ENCODE peak calls at places on chromosomes 7 and 10, in four cellular contexts. O, A, U and Z are unnamed samples.

GRCh38 chr10:16891375-16892313 is 74.4 kb upstream of the RSU1 start:
- DNase-seq in O (peak; percentile 79), A (peak; percentile 56), U (peak; percentile 77), Z (no peak)

GRCh38 chr7:64890761-64891666 is 12.1 kb upstream of the ZNF273 start:
- DNase-seq in O (no peak), A (no peak), U (no peak), Z (no peak)

GRCh38 chr10:136465-136762 is 1.2 kb downstream of the ZMYND11 start:
- DNase-seq in O (no peak), A (no peak), U (no peak), Z (no peak)

GRCh38 chr7:101269664-101270063 is 24.8 kb upstream of the FIS1 start:
- DNase-seq in O (no peak), A (no peak), U (no peak), Z (no peak)

GRCh38 chr7:1113548-1113885 is 25.6 kb downstream of the GPER1 start:
- DNase-seq in O (no peak), A (no peak), U (no peak), Z (no peak)

GRCh38 chr7:7996568-7996967 is 28.0 kb downstream of the GLCCI1 start:
- DNase-seq in O (peak; percentile 10), A (no peak), U (no peak), Z (no peak)

GRCh38 chr10:7829289-7829834 is 11.1 kb downstream of the TAF3 start:
- DNase-seq in O (no peak), A (no peak), U (no peak), Z (no peak)

GRCh38 chr7:67805921-67806471 is 809.4 kb downstream of the TYW1 start:
- DNase-seq in O (no peak), A (no peak), U (no peak), Z (no peak)

GRCh38 chr7:139737221-139738100 is 40.3 kb downstream of the HIPK2 start:
- DNase-seq in O (no peak), A (no peak), U (no peak), Z (no peak)

GRCh38 chr10:102868976-102869289 is 337 bp upstream of the AS3MT start:
- DNase-seq in O (no peak), A (no peak), U (no peak), Z (no peak)
- H3K4me3 ChIP-seq in O (peak overlapping the region; percentile 48), A (peak overlapping the region; percentile 52), U (peak overlapping the region; percentile 52), Z (peak overlapping the region; percentile 78)

DNA sequence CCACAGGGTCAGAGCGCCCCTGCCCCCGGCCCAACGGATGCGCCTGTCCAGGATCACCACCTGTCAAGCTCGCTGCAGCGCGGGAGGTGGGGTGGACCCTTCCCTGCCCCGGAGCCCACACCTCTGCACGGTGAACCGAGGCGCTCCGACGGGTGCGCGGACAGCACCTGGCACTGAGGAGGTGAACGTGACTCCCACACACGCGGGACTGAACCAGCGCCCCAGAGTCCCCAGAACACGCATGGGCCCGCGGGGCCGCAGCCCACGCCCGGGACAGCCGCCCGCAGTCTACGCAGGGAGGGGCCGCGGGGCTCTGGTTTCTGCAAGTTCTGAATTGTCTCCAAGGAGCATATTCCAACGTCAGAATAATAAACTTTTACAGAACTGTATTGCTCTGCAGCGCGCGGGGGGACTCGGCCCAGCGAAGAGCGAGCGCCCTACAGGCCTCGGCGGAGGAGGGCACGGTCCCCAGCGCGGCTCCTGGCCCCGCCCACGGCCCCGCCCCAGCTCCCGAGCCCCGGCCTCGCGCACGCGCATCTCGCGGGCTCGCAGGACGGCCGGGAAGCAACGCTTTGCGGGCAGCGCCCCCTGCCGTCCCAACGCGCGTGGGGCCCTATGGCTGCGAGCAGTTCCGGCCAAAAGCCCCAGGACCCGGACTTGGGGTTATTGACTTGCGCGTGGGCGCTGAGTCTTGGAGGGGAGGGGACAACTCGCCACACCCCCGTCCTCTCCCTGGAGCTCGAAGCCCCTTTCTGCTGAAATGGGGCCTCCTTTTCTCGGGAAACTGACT is 29.7 kb downstream of the OAT start:
- DNase-seq in O (peak; percentile 78), A (peak; percentile 73), U (peak; percentile 89), Z (no peak)
- H3K4me3 ChIP-seq in O (peak overlapping the region; percentile 36), A (peak overlapping the region; percentile 45), U (peak overlapping the region; percentile 41), Z (peak overlapping the region; percentile 40)

GRCh38 chr10:61899045-61899444 is 2.5 kb upstream of the ARID5B start:
- DNase-seq in O (peak; percentile 61), A (no peak), U (peak; percentile 89), Z (peak; percentile 93)
- H3K4me3 ChIP-seq in O (no peak overlapping the region), A (no peak overlapping the region), U (peak overlapping the region; percentile 68), Z (peak overlapping the region; percentile 92)

DNA sequence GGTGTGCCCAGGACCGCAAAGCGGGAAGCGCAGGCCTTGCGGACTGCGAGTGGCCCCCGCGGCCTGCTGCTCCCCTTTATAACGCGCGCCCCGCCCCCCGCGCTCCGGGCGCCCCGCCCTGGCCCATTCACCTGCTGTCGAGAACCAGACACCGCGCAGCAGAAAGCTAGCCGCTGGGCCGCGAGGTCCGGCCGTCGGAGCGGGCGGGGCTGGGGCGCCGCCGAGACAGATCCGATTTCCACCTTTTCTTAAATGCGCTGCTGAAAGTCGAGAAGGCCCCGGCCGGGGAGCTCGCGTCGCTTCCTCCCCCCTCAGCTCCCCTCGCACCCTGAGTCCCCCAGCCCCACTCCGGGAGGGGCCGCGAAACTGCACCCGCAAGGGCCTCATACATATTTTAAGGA is 170.3 kb downstream of the NRF1 start:
- DNase-seq in O (no peak), A (no peak), U (no peak), Z (no peak)
- H3K4me3 ChIP-seq in O (no peak overlapping the region), A (no peak overlapping the region), U (peak overlapping the region; percentile 63), Z (peak overlapping the region; percentile 93)

GRCh38 chr10:97573672-97574071 is 1.1 kb downstream of the ANKRD2 start:
- DNase-seq in O (no peak), A (no peak), U (no peak), Z (no peak)

GRCh38 chr10:97571622-97572021 is 957 bp upstream of the ANKRD2 start:
- DNase-seq in O (no peak), A (no peak), U (no peak), Z (no peak)

GRCh38 chr10:97573021-97573420 is 442 bp downstream of the ANKRD2 start:
- DNase-seq in O (no peak), A (no peak), U (no peak), Z (no peak)

GRCh38 chr10:97570789-97571536 is 1.6 kb upstream of the ANKRD2 start:
- DNase-seq in O (no peak), A (no peak), U (no peak), Z (no peak)

DNA sequence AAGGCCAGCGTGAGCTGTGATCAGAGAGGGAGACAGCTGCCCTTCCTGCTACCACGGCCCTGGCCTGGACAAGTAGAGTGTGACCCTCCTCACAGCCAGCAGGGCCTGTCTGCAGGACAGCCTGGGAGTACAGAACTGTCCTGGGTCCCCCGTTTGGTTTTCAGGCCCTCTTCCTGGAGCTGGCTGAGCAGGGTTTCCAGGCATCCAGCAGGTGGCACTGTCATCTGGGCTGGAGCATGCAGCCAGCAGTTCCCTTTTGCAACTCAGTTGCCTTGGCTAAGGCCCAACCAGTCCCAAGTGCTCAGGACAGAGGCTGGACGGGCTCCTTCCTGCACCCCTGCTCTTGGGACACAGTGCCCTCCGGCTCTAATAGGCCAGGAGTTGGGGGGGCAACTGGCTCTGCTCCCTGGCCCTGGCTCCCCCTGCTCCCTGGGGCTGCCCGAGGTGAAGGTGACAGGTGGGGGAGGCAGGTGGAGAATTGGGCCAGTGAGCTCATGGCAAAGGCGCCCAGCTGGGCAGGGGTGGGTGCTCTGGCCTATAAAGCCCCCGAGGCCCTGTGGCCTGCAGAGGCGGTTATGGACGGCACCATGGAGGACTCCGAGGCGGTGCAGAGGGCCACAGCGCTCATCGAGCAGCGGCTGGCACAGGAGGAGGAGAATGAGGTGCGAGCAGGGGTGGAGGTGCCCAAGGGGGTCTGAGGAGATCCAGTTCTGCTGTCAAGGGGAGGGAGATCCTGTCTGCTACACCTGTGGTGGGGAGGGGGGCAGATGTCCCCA is at the start of gene ANKRD2:
- DNase-seq in O (peak; percentile 62), A (peak; percentile 60), U (peak; percentile 77), Z (no peak)
- H3K4me3 ChIP-seq in O (no peak within 1 kb of the TSS), A (no peak within 1 kb of the TSS), U (no peak within 1 kb of the TSS), Z (no peak within 1 kb of the TSS)

DNA sequence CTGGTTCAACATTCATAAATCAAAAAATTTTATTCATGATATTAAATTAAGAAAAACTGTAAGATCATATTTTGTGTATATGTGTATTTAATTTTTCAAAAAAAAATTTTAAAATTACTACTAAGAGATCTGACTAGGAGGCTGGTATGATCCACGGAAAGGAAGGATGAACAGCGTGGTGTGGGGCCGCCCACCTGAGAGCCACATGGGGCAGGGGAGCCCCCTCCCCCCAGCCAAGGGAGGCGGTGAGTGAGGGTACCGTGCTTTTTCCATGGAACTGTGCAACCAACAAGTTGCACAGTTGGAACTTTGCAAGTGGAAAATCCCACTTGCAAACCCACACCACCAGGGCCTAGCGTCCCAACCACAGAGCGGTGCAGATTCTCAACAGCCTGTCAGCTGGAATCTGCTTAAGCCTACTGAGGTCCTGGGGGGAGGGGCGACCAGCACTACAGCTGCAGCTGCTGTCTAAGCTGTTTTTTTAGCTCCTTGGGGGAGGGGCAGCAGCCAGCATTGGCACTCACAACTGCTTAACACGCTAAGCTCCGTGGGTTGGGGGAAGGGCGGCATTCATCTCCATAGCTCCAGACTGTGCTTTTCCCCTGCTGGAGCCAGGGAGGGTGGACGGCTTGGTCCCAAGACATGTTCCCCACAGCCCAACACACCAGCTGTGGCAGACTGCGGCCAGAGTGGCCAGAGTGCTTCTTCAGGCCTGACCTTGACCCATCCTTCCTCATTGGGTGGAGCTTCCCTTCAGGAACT is 94.2 kb upstream of the IGFBP3 start:
- DNase-seq in O (no peak), A (no peak), U (peak; percentile 16), Z (peak; percentile 5)
- H3K4me3 ChIP-seq in O (no peak overlapping the region), A (no peak overlapping the region), U (no peak overlapping the region), Z (no peak overlapping the region)

GRCh38 chr10:59847326-59847725 is 59.0 kb downstream of the CCDC6 start:
- DNase-seq in O (no peak), A (no peak), U (no peak), Z (no peak)
- H3K4me3 ChIP-seq in O (no peak overlapping the region), A (no peak overlapping the region), U (no peak overlapping the region), Z (no peak overlapping the region)